ENCODE peak calls at places on chromosomes 2 and 18, in six cellular contexts. K, J, G, H, A and Y are unnamed samples.

GRCh38 chr2:740446-741293 is 63.5 kb upstream of the TMEM18 start:
- DNase-seq in G (peak; percentile 81), H (peak; percentile 85), K (peak; percentile 91), A (no peak), J (peak; percentile 98), Y (peak; percentile 100)

GRCh38 chr2:34107811-34108210 is 508.7 kb upstream of the FAM98A start:
- DNase-seq in A (no peak), J (no peak), K (no peak), H (no peak), G (no peak), Y (no peak)

GRCh38 chr2:143823856-143824255 is 694.6 kb downstream of the ARHGAP15 start:
- DNase-seq in G (no peak), A (no peak), J (no peak), H (no peak), K (no peak), Y (no peak)

GRCh38 chr2:187698374-187699110 is 144.3 kb upstream of the TFPI start:
- DNase-seq in K (no peak), G (no peak), H (no peak), A (no peak), J (no peak), Y (no peak)

GRCh38 chr18:7617738-7618422 is 50.8 kb downstream of the PTPRM start:
- DNase-seq in K (no peak), G (no peak), J (no peak), A (no peak), H (no peak), Y (no peak)

GRCh38 chr2:40716879-40717278 is 265.0 kb upstream of the SLC8A1 start:
- DNase-seq in J (no peak), G (no peak), H (no peak), A (no peak), K (no peak), Y (no peak)

GRCh38 chr2:234702731-234703225 is 205.9 kb upstream of the ARL4C start:
- DNase-seq in A (no peak), K (no peak), G (no peak), J (no peak), H (peak; percentile 42), Y (no peak)

GRCh38 chr2:102033028-102033749 is 41.4 kb downstream of the IL1R2 start:
- DNase-seq in H (peak; percentile 80), J (no peak), G (no peak), K (no peak), A (peak; percentile 53), Y (no peak)

GRCh38 chr2:69237070-69237670 is 149.9 kb downstream of the GFPT1 start:
- DNase-seq in K (no peak), H (no peak), J (no peak), A (no peak), G (no peak), Y (no peak)

GRCh38 chr18:25245299-25245698 is 106.7 kb downstream of the ZNF521 start:
- DNase-seq in K (no peak), A (no peak), G (no peak), H (no peak), J (no peak), Y (no peak)

GRCh38 chr2:240619506-240620148 is 5.7 kb upstream of the GPR35 start:
- DNase-seq in K (no peak), H (no peak), J (no peak), A (no peak), G (no peak), Y (no peak)

GRCh38 chr2:67776276-67776675 is 286.5 kb downstream of the C1D start:
- DNase-seq in J (no peak), H (no peak), G (no peak), A (no peak), K (no peak), Y (no peak)

GRCh38 chr2:111957872-111958354 is 59.5 kb downstream of the MERTK start:
- DNase-seq in G (no peak), J (no peak), K (no peak), A (no peak), H (no peak), Y (no peak)

GRCh38 chr18:68568364-68568763 is 146.5 kb downstream of the TMX3 start:
- DNase-seq in G (no peak), K (no peak), H (no peak), A (no peak), J (no peak), Y (no peak)

GRCh38 chr18:5478261-5478660 is 65.5 kb downstream of the EPB41L3 start:
- DNase-seq in H (no peak), G (no peak), J (no peak), A (no peak), K (no peak), Y (no peak)

GRCh38 chr2:160538559-160539355 is 45.1 kb upstream of the RBMS1 start:
- DNase-seq in G (no peak), A (no peak), J (no peak), H (no peak), K (no peak), Y (no peak)

GRCh38 chr18:57925706-57926105 is 118.3 kb upstream of the NEDD4L start:
- DNase-seq in G (no peak), H (peak; percentile 9), J (no peak), K (no peak), A (no peak), Y (no peak)

GRCh38 chr2:59083075-59083792 is 842.1 kb upstream of the FANCL start:
- DNase-seq in J (no peak), K (no peak), A (no peak), H (no peak), G (no peak), Y (no peak)
- TF ChIP-seq ZNF274 in J (no peak), K (no peak), A (no peak), H (no peak), G (no peak), Y (no peak)

GRCh38 chr2:48514591-48514990 is 15.4 kb upstream of the STON1 start:
- DNase-seq in G (no peak), H (no peak), J (no peak), K (no peak), A (no peak), Y (no peak)

GRCh38 chr2:48512071-48512470 is 17.9 kb upstream of the STON1 start:
- DNase-seq in K (no peak), H (no peak), A (no peak), G (no peak), J (no peak), Y (no peak)

GRCh38 chr2:48510329-48510728 is 19.6 kb upstream of the STON1 start:
- DNase-seq in G (no peak), A (no peak), H (no peak), K (no peak), J (no peak), Y (no peak)

GRCh38 chr2:48515588-48515987 is 14.4 kb upstream of the STON1 start:
- DNase-seq in H (no peak), K (no peak), J (no peak), G (no peak), A (no peak), Y (no peak)

DNA sequence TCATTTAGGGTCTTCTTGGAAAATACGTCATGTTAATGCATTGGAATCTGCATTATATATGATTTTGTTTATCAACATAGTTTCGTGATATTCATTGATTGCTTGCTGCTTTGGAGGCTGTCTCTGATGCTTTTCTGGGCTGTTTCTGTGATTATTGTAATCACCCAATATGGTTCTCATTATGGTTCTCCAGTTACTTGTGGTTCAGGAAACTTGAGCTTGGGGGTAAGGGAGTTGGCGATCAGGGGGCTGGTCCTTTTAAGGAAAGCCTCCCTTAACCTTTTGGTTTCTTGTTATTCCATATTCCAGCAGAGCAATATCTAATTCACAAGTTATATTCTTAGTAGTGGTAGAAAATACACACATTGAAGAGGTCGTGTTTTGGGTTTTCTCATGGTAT is 17.4 kb upstream of the STON1 start:
- DNase-seq in A (no peak), K (no peak), H (no peak), J (no peak), G (no peak), Y (no peak)
- H3K4me3 ChIP-seq in A (no peak overlapping the region), K (no peak overlapping the region), H (no peak overlapping the region), J (no peak overlapping the region), G (no peak overlapping the region), Y (no peak overlapping the region)

DNA sequence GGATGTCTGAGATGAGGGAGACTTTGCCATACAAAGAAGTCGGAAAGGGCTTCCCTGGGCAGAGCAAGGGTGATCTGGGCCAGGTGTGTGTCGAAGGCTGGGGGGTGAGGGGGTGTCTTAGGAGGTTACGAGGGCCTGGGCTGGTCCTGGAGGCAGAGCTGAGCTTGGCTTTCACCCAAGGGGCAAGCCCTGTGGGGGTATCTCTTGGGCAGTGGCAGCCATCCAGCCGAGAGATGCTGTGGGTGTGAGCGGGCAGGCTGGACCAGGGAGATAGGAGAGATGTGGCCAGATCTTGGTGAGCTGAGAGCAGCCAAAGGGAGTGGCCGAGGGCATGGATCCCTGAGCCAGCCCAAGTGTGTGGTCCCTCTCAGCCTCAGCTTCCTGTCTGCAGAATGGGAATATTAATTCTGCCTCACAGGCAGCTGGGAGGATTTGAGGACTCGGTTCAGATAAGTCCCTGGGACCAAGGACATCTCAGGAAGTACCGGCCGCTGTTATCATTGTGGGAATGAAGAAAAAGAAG is 33.0 kb downstream of the MAL start:
- DNase-seq in A (no peak), H (no peak), J (no peak), K (no peak), G (no peak), Y (no peak)
- TF ChIP-seq ZNF274 in A (no peak), H (no peak), J (no peak), K (no peak), G (no peak), Y (no peak)

DNA sequence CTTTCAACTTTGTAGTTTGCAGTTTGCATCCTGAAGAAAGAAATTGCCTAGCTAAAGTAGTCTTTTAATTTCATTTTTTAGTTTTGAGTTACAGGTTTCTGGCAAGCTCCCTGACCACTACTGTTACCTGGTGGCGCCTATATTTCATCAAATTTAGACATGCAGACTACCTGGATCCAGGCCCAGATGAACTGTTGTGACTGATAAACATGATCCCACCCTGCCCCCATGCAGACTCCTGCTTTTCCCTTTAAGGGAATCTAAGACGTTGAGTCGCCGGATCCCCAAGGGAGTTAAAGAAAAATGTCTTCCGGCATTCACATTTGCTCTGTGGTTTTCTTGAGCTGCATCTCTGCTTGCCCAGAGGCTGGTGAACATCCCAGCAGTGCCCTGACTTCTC is 22.2 kb downstream of the METAP1D start:
- DNase-seq in G (no peak), A (no peak), J (no peak), H (no peak), K (no peak), Y (no peak)
- H3K4me3 ChIP-seq in G (no peak overlapping the region), A (no peak overlapping the region), J (no peak overlapping the region), H (no peak overlapping the region), K (no peak overlapping the region), Y (no peak overlapping the region)